ENCODE peak calls at places on chromosome 15, in nine cellular contexts. One of them, this sample, is unnamed.
A peak's percentile ranks its signal among the peaks of the same experiment; 100 is the strongest.

GRCh38 chr15:22933641-22934061 is 46.5 kb downstream of the CYFIP1 start:
- DNase-seq in NCI-H1105 treated with DMSO at 0.1 percent for 48 hours: no peak
- DNase-seq in HEK293T: no peak
- DNase-seq in GM06990: no peak
- DNase-seq in AG08395: no peak
- DNase-seq in kidney glomerular epithelial cell: no peak
- DNase-seq in pulmonary artery endothelial cell: no peak
- DNase-seq in stimulated activated CD8-positive, alpha-beta memory T cell treated with anti-CD3 and anti-CD28 coated beads, Interleukin-7, amount 100 ng/mL, for 24 hours: no peak
- DNase-seq in NCI-H2029 treated with DMSO at 0.1 percent for 48 hours: no peak
- DNase-seq in this sample: no peak

GRCh38 chr15:35078221-35078915 is 6.7 kb downstream of the NANOGP8 start:
- DNase-seq in NCI-H1105 treated with DMSO at 0.1 percent for 48 hours: peak; percentile 37
- DNase-seq in HEK293T: peak; percentile 50
- DNase-seq in GM06990: no peak
- DNase-seq in AG08395: peak; percentile 70
- DNase-seq in kidney glomerular epithelial cell: peak; percentile 8
- DNase-seq in pulmonary artery endothelial cell: peak; percentile 15
- DNase-seq in stimulated activated CD8-positive, alpha-beta memory T cell treated with anti-CD3 and anti-CD28 coated beads, Interleukin-7, amount 100 ng/mL, for 24 hours: peak; percentile 0
- DNase-seq in NCI-H2029 treated with DMSO at 0.1 percent for 48 hours: no peak
- DNase-seq in this sample: peak; percentile 12

GRCh38 chr15:78265752-78266224 is 1.4 kb downstream of the DNAJA4 start:
- DNase-seq in NCI-H1105 treated with DMSO at 0.1 percent for 48 hours: no peak
- DNase-seq in HEK293T: no peak
- DNase-seq in GM06990: no peak
- DNase-seq in AG08395: no peak
- DNase-seq in kidney glomerular epithelial cell: no peak
- DNase-seq in pulmonary artery endothelial cell: no peak
- DNase-seq in stimulated activated CD8-positive, alpha-beta memory T cell treated with anti-CD3 and anti-CD28 coated beads, Interleukin-7, amount 100 ng/mL, for 24 hours: no peak
- DNase-seq in NCI-H2029 treated with DMSO at 0.1 percent for 48 hours: no peak
- DNase-seq in this sample: no peak

GRCh38 chr15:49301562-49301961 is 121.5 kb upstream of the FGF7 start:
- DNase-seq in NCI-H1105 treated with DMSO at 0.1 percent for 48 hours: no peak
- DNase-seq in HEK293T: no peak
- DNase-seq in GM06990: no peak
- DNase-seq in AG08395: peak; percentile 20
- DNase-seq in kidney glomerular epithelial cell: no peak
- DNase-seq in pulmonary artery endothelial cell: no peak
- DNase-seq in stimulated activated CD8-positive, alpha-beta memory T cell treated with anti-CD3 and anti-CD28 coated beads, Interleukin-7, amount 100 ng/mL, for 24 hours: no peak
- DNase-seq in NCI-H2029 treated with DMSO at 0.1 percent for 48 hours: no peak
- DNase-seq in this sample: no peak

GRCh38 chr15:79243723-79244122 is 38.8 kb upstream of the ANKRD34C start:
- DNase-seq in NCI-H1105 treated with DMSO at 0.1 percent for 48 hours: no peak
- DNase-seq in HEK293T: no peak
- DNase-seq in GM06990: no peak
- DNase-seq in AG08395: no peak
- DNase-seq in kidney glomerular epithelial cell: no peak
- DNase-seq in pulmonary artery endothelial cell: no peak
- DNase-seq in stimulated activated CD8-positive, alpha-beta memory T cell treated with anti-CD3 and anti-CD28 coated beads, Interleukin-7, amount 100 ng/mL, for 24 hours: no peak
- DNase-seq in NCI-H2029 treated with DMSO at 0.1 percent for 48 hours: no peak
- DNase-seq in this sample: no peak

GRCh38 chr15:58189148-58189811 is 51.1 kb downstream of the AQP9 start:
- DNase-seq in NCI-H1105 treated with DMSO at 0.1 percent for 48 hours: no peak
- DNase-seq in HEK293T: no peak
- DNase-seq in GM06990: no peak
- DNase-seq in AG08395: no peak
- DNase-seq in kidney glomerular epithelial cell: no peak
- DNase-seq in pulmonary artery endothelial cell: no peak
- DNase-seq in stimulated activated CD8-positive, alpha-beta memory T cell treated with anti-CD3 and anti-CD28 coated beads, Interleukin-7, amount 100 ng/mL, for 24 hours: no peak
- DNase-seq in NCI-H2029 treated with DMSO at 0.1 percent for 48 hours: no peak
- DNase-seq in this sample: no peak

GRCh38 chr15:20295238-20295811 is 246.3 kb downstream of the GOLGA6L6 start:
- DNase-seq in NCI-H1105 treated with DMSO at 0.1 percent for 48 hours: no peak
- DNase-seq in HEK293T: no peak
- DNase-seq in GM06990: no peak
- DNase-seq in AG08395: no peak
- DNase-seq in kidney glomerular epithelial cell: no peak
- DNase-seq in pulmonary artery endothelial cell: no peak
- DNase-seq in stimulated activated CD8-positive, alpha-beta memory T cell treated with anti-CD3 and anti-CD28 coated beads, Interleukin-7, amount 100 ng/mL, for 24 hours: no peak
- DNase-seq in NCI-H2029 treated with DMSO at 0.1 percent for 48 hours: no peak
- DNase-seq in this sample: no peak

GRCh38 chr15:60115579-60116415 is 111.7 kb downstream of the FOXB1 start:
- DNase-seq in NCI-H1105 treated with DMSO at 0.1 percent for 48 hours: peak; percentile 42
- DNase-seq in HEK293T: no peak
- DNase-seq in GM06990: no peak
- DNase-seq in AG08395: no peak
- DNase-seq in kidney glomerular epithelial cell: peak; percentile 59
- DNase-seq in pulmonary artery endothelial cell: no peak
- DNase-seq in stimulated activated CD8-positive, alpha-beta memory T cell treated with anti-CD3 and anti-CD28 coated beads, Interleukin-7, amount 100 ng/mL, for 24 hours: no peak
- DNase-seq in NCI-H2029 treated with DMSO at 0.1 percent for 48 hours: no peak
- DNase-seq in this sample: no peak

GRCh38 chr15:95247068-95247984 is 1016.0 kb downstream of the MCTP2 start:
- DNase-seq in NCI-H1105 treated with DMSO at 0.1 percent for 48 hours: no peak
- DNase-seq in HEK293T: peak; percentile 12
- DNase-seq in GM06990: no peak
- DNase-seq in AG08395: peak; percentile 92
- DNase-seq in kidney glomerular epithelial cell: peak; percentile 89
- DNase-seq in pulmonary artery endothelial cell: peak; percentile 87
- DNase-seq in stimulated activated CD8-positive, alpha-beta memory T cell treated with anti-CD3 and anti-CD28 coated beads, Interleukin-7, amount 100 ng/mL, for 24 hours: no peak
- DNase-seq in NCI-H2029 treated with DMSO at 0.1 percent for 48 hours: no peak
- DNase-seq in this sample: no peak

GRCh38 chr15:49435201-49435600 is 12.2 kb downstream of the FGF7 start:
- DNase-seq in NCI-H1105 treated with DMSO at 0.1 percent for 48 hours: no peak
- DNase-seq in HEK293T: no peak
- DNase-seq in GM06990: no peak
- DNase-seq in AG08395: no peak
- DNase-seq in kidney glomerular epithelial cell: no peak
- DNase-seq in pulmonary artery endothelial cell: no peak
- DNase-seq in stimulated activated CD8-positive, alpha-beta memory T cell treated with anti-CD3 and anti-CD28 coated beads, Interleukin-7, amount 100 ng/mL, for 24 hours: no peak
- DNase-seq in NCI-H2029 treated with DMSO at 0.1 percent for 48 hours: no peak
- DNase-seq in this sample: no peak

GRCh38 chr15:69554321-69554961 is 101.8 kb downstream of the RPLP1 start:
- DNase-seq in NCI-H1105 treated with DMSO at 0.1 percent for 48 hours: peak; percentile 95
- DNase-seq in HEK293T: no peak
- DNase-seq in GM06990: no peak
- DNase-seq in AG08395: no peak
- DNase-seq in kidney glomerular epithelial cell: no peak
- DNase-seq in pulmonary artery endothelial cell: no peak
- DNase-seq in stimulated activated CD8-positive, alpha-beta memory T cell treated with anti-CD3 and anti-CD28 coated beads, Interleukin-7, amount 100 ng/mL, for 24 hours: no peak
- DNase-seq in NCI-H2029 treated with DMSO at 0.1 percent for 48 hours: peak; percentile 89
- DNase-seq in this sample: no peak

GRCh38 chr15:78111788-78112187 is 19.4 kb downstream of the SH2D7 start:
- DNase-seq in NCI-H1105 treated with DMSO at 0.1 percent for 48 hours: no peak
- DNase-seq in HEK293T: no peak
- DNase-seq in GM06990: no peak
- DNase-seq in AG08395: no peak
- DNase-seq in kidney glomerular epithelial cell: no peak
- DNase-seq in pulmonary artery endothelial cell: no peak
- DNase-seq in stimulated activated CD8-positive, alpha-beta memory T cell treated with anti-CD3 and anti-CD28 coated beads, Interleukin-7, amount 100 ng/mL, for 24 hours: no peak
- DNase-seq in NCI-H2029 treated with DMSO at 0.1 percent for 48 hours: no peak
- DNase-seq in this sample: no peak

GRCh38 chr15:87348746-87349145 is 907.8 kb downstream of the NTRK3 start:
- DNase-seq in NCI-H1105 treated with DMSO at 0.1 percent for 48 hours: no peak
- DNase-seq in HEK293T: no peak
- DNase-seq in GM06990: no peak
- DNase-seq in AG08395: no peak
- DNase-seq in kidney glomerular epithelial cell: no peak
- DNase-seq in pulmonary artery endothelial cell: no peak
- DNase-seq in stimulated activated CD8-positive, alpha-beta memory T cell treated with anti-CD3 and anti-CD28 coated beads, Interleukin-7, amount 100 ng/mL, for 24 hours: no peak
- DNase-seq in NCI-H2029 treated with DMSO at 0.1 percent for 48 hours: no peak
- DNase-seq in this sample: no peak

GRCh38 chr15:56537881-56538280 is 72.9 kb upstream of the MNS1 start:
- DNase-seq in NCI-H1105 treated with DMSO at 0.1 percent for 48 hours: no peak
- DNase-seq in HEK293T: no peak
- DNase-seq in GM06990: peak; percentile 26
- DNase-seq in AG08395: no peak
- DNase-seq in kidney glomerular epithelial cell: no peak
- DNase-seq in pulmonary artery endothelial cell: no peak
- DNase-seq in stimulated activated CD8-positive, alpha-beta memory T cell treated with anti-CD3 and anti-CD28 coated beads, Interleukin-7, amount 100 ng/mL, for 24 hours: peak; percentile 2
- DNase-seq in NCI-H2029 treated with DMSO at 0.1 percent for 48 hours: no peak
- DNase-seq in this sample: no peak

GRCh38 chr15:100131321-100132224 is 210.2 kb downstream of the ADAMTS17 start:
- DNase-seq in NCI-H1105 treated with DMSO at 0.1 percent for 48 hours: peak; percentile 36
- DNase-seq in HEK293T: no peak
- DNase-seq in GM06990: peak; percentile 31
- DNase-seq in AG08395: peak; percentile 55
- DNase-seq in kidney glomerular epithelial cell: no peak
- DNase-seq in pulmonary artery endothelial cell: no peak
- DNase-seq in stimulated activated CD8-positive, alpha-beta memory T cell treated with anti-CD3 and anti-CD28 coated beads, Interleukin-7, amount 100 ng/mL, for 24 hours: no peak
- DNase-seq in NCI-H2029 treated with DMSO at 0.1 percent for 48 hours: no peak
- DNase-seq in this sample: no peak

GRCh38 chr15:97346221-97346620 is 614.3 kb upstream of the ARRDC4 start:
- DNase-seq in NCI-H1105 treated with DMSO at 0.1 percent for 48 hours: no peak
- DNase-seq in HEK293T: no peak
- DNase-seq in GM06990: no peak
- DNase-seq in AG08395: no peak
- DNase-seq in kidney glomerular epithelial cell: no peak
- DNase-seq in pulmonary artery endothelial cell: no peak
- DNase-seq in stimulated activated CD8-positive, alpha-beta memory T cell treated with anti-CD3 and anti-CD28 coated beads, Interleukin-7, amount 100 ng/mL, for 24 hours: no peak
- DNase-seq in NCI-H2029 treated with DMSO at 0.1 percent for 48 hours: no peak
- DNase-seq in this sample: no peak

GRCh38 chr15:78317145-78317836 is 17.9 kb upstream of the SKIC8 start:
- DNase-seq in NCI-H1105 treated with DMSO at 0.1 percent for 48 hours: no peak
- DNase-seq in HEK293T: no peak
- DNase-seq in GM06990: no peak
- DNase-seq in AG08395: no peak
- DNase-seq in kidney glomerular epithelial cell: no peak
- DNase-seq in pulmonary artery endothelial cell: no peak
- DNase-seq in stimulated activated CD8-positive, alpha-beta memory T cell treated with anti-CD3 and anti-CD28 coated beads, Interleukin-7, amount 100 ng/mL, for 24 hours: no peak
- DNase-seq in NCI-H2029 treated with DMSO at 0.1 percent for 48 hours: no peak
- DNase-seq in this sample: no peak

GRCh38 chr15:66675456-66675855 is 26.6 kb upstream of the SMAD6 start:
- DNase-seq in NCI-H1105 treated with DMSO at 0.1 percent for 48 hours: no peak
- DNase-seq in HEK293T: no peak
- DNase-seq in GM06990: no peak
- DNase-seq in AG08395: peak; percentile 22
- DNase-seq in kidney glomerular epithelial cell: no peak
- DNase-seq in pulmonary artery endothelial cell: no peak
- DNase-seq in stimulated activated CD8-positive, alpha-beta memory T cell treated with anti-CD3 and anti-CD28 coated beads, Interleukin-7, amount 100 ng/mL, for 24 hours: no peak
- DNase-seq in NCI-H2029 treated with DMSO at 0.1 percent for 48 hours: no peak
- DNase-seq in this sample: no peak

GRCh38 chr15:47824185-47824584 is 106.9 kb downstream of the SEMA6D start:
- DNase-seq in NCI-H1105 treated with DMSO at 0.1 percent for 48 hours: peak; percentile 30
- DNase-seq in HEK293T: no peak
- DNase-seq in GM06990: no peak
- DNase-seq in AG08395: no peak
- DNase-seq in kidney glomerular epithelial cell: peak; percentile 10
- DNase-seq in pulmonary artery endothelial cell: no peak
- DNase-seq in stimulated activated CD8-positive, alpha-beta memory T cell treated with anti-CD3 and anti-CD28 coated beads, Interleukin-7, amount 100 ng/mL, for 24 hours: no peak
- DNase-seq in NCI-H2029 treated with DMSO at 0.1 percent for 48 hours: no peak
- DNase-seq in this sample: no peak

GRCh38 chr15:52171386-52171785 is 19.8 kb downstream of the GNB5 start:
- DNase-seq in NCI-H1105 treated with DMSO at 0.1 percent for 48 hours: no peak
- DNase-seq in HEK293T: no peak
- DNase-seq in GM06990: no peak
- DNase-seq in AG08395: peak; percentile 26
- DNase-seq in kidney glomerular epithelial cell: peak; percentile 2
- DNase-seq in pulmonary artery endothelial cell: no peak
- DNase-seq in stimulated activated CD8-positive, alpha-beta memory T cell treated with anti-CD3 and anti-CD28 coated beads, Interleukin-7, amount 100 ng/mL, for 24 hours: no peak
- DNase-seq in NCI-H2029 treated with DMSO at 0.1 percent for 48 hours: no peak
- DNase-seq in this sample: no peak

GRCh38 chr15:41536866-41537265 is 7.2 kb downstream of the RPAP1 start:
- DNase-seq in NCI-H1105 treated with DMSO at 0.1 percent for 48 hours: no peak
- DNase-seq in HEK293T: no peak
- DNase-seq in GM06990: no peak
- DNase-seq in AG08395: no peak
- DNase-seq in kidney glomerular epithelial cell: no peak
- DNase-seq in pulmonary artery endothelial cell: no peak
- DNase-seq in stimulated activated CD8-positive, alpha-beta memory T cell treated with anti-CD3 and anti-CD28 coated beads, Interleukin-7, amount 100 ng/mL, for 24 hours: no peak
- DNase-seq in NCI-H2029 treated with DMSO at 0.1 percent for 48 hours: no peak
- DNase-seq in this sample: no peak

GRCh38 chr15:30030350-30030749 is 52.4 kb upstream of the GOLGA8J start:
- DNase-seq in NCI-H1105 treated with DMSO at 0.1 percent for 48 hours: no peak
- DNase-seq in HEK293T: no peak
- DNase-seq in GM06990: no peak
- DNase-seq in AG08395: no peak
- DNase-seq in kidney glomerular epithelial cell: no peak
- DNase-seq in pulmonary artery endothelial cell: no peak
- DNase-seq in stimulated activated CD8-positive, alpha-beta memory T cell treated with anti-CD3 and anti-CD28 coated beads, Interleukin-7, amount 100 ng/mL, for 24 hours: no peak
- DNase-seq in NCI-H2029 treated with DMSO at 0.1 percent for 48 hours: no peak
- DNase-seq in this sample: no peak

GRCh38 chr15:60589728-60590127 is 110.8 kb upstream of the ICE2 start:
- DNase-seq in NCI-H1105 treated with DMSO at 0.1 percent for 48 hours: no peak
- DNase-seq in HEK293T: no peak
- DNase-seq in GM06990: no peak
- DNase-seq in AG08395: peak; percentile 13
- DNase-seq in kidney glomerular epithelial cell: no peak
- DNase-seq in pulmonary artery endothelial cell: no peak
- DNase-seq in stimulated activated CD8-positive, alpha-beta memory T cell treated with anti-CD3 and anti-CD28 coated beads, Interleukin-7, amount 100 ng/mL, for 24 hours: no peak
- DNase-seq in NCI-H2029 treated with DMSO at 0.1 percent for 48 hours: no peak
- DNase-seq in this sample: no peak

This sample was measured in stimulated activated CD4-positive, alpha-beta T cell treated with anti-CD3 and anti-CD28 coated beads, Interleukin-1b, Interleukin-23, amount 100 ng/mL, for 4 hours.